ENCODE peak calls at places on chromosomes 6 and 20, in seven cellular contexts. D is lower lobe of right lung, U is thoracic aorta, S is IMR-90, F is left ventricle myocardium inferior, E is transverse colon, B is suprapubic skin. P is an unnamed sample. For H3K27me3, the result is how much of the 10 kb centered on the place peaks cover.

GRCh38 chr20:16459019-16459700 is 114.1 kb downstream of the KIF16B start:
- DNase-seq in D (no peak), U (peak), S (peak), F (no peak), E (no peak), B (no peak), P (no peak)

GRCh38 chr20:5931411-5931810 is 18.9 kb downstream of the TRMT6 start:
- DNase-seq in D (no peak), U (no peak), S (no peak), F (no peak), E (no peak), B (no peak), P (no peak)

GRCh38 chr6:75285156-75285639 is 606 bp upstream of the TMEM30A start:
- DNase-seq in D (no peak), U (no peak), S (no peak), F (no peak), E (no peak), B (no peak), P (peak)

GRCh38 chr6:111817451-111818146 is 55.7 kb downstream of the FYN start:
- DNase-seq in D (no peak), U (no peak), S (no peak), F (no peak), E (no peak), B (no peak), P (no peak)

GRCh38 chr6:168101201-168102092 is 22.4 kb upstream of the FRMD1 start:
- DNase-seq in D (peak), U (no peak), S (no peak), F (peak), E (no peak), B (no peak), P (no peak)

GRCh38 chr6:81997091-81997926 is 244.8 kb upstream of the TENT5A start:
- DNase-seq in D (no peak), U (no peak), S (peak), F (no peak), E (no peak), B (no peak), P (no peak)

GRCh38 chr20:40313730-40314129 is 375.3 kb downstream of the MAFB start:
- DNase-seq in D (no peak), U (no peak), S (no peak), F (no peak), E (no peak), B (no peak), P (no peak)

GRCh38 chr6:70657706-70658105 is 10.0 kb upstream of the SMAP1 start:
- DNase-seq in D (no peak), U (no peak), S (no peak), F (no peak), E (no peak), B (no peak), P (no peak)

GRCh38 chr6:169831450-169832246 is 80.2 kb downstream of the ERMARD start:
- DNase-seq in D (peak), U (no peak), S (peak), F (peak), E (peak), B (peak), P (peak)

GRCh38 chr20:31687777-31688176 is 34.9 kb downstream of the BCL2L1 start:
- DNase-seq in D (no peak), U (no peak), S (no peak), F (no peak), E (no peak), B (no peak), P (no peak)

GRCh38 chr20:62288535-62289105 is 14.2 kb upstream of the ADRM1 start:
- DNase-seq in D (no peak), U (no peak), S (no peak), F (no peak), E (no peak), B (no peak), P (no peak)

GRCh38 chr20:62985089-62985778 is 21.5 kb downstream of the BHLHE23 start:
- DNase-seq in D (no peak), U (no peak), S (no peak), F (peak), E (no peak), B (no peak), P (no peak)

GRCh38 chr20:1269235-1269634 is 3.1 kb downstream of the SNPH start:
- DNase-seq in D (no peak), U (no peak), S (no peak), F (no peak), E (no peak), B (no peak), P (no peak)

GRCh38 chr6:138115877-138116660 is 8.8 kb upstream of the PERP start:
- DNase-seq in D (peak), U (no peak), S (peak), F (no peak), E (peak), B (peak), P (peak)

GRCh38 chr6:75922226-75922625 is 150.2 kb downstream of the IMPG1 start:
- DNase-seq in D (no peak), U (no peak), S (peak), F (no peak), E (no peak), B (no peak), P (no peak)

GRCh38 chr6:31010393-31011060 is at the start of gene MUC22:
- DNase-seq in D (no peak), U (no peak), S (peak), F (no peak), E (no peak), B (peak), P (no peak)

GRCh38 chr6:25404693-25405169 is 125.6 kb downstream of the CARMIL1 start:
- DNase-seq in D (no peak), U (no peak), S (no peak), F (no peak), E (peak), B (no peak), P (peak)

GRCh38 chr6:52670502-52671409 is at the start of gene TMEM14A:
- DNase-seq in D (peak), U (peak), S (peak), F (peak), E (peak), B (peak), P (peak)
- TF ChIP-seq CTCF in D (no peak), U (no peak), S (peak), F (peak), E (no peak), B (no peak), P (no peak)

DNA sequence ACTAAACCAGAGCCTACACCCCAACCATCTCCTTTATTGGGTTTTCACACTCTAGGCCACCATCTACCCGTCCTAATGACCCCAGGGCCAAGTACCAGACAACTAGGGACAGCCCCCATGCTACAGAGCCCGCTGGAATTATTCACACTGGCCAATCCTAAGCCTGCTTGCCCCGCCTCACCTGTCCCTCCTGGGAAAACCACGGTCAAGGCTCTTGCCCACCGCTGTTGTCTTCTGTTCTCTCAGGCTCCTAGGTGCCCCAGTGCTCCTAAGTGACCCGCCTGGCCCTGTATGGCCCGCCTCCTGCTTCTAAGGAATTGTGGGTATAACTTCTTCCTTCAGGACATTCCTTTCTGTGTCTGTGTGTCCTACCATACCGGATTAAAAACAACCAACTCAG is 453.4 kb downstream of the CD83 start:
- DNase-seq in D (no peak), U (no peak), S (no peak), F (no peak), E (no peak), B (no peak), P (no peak)
- H3K27me3 ChIP-seq in D (under half), U (under half), S (under half), F (under half), E (under half), B (under half), P (under half)

GRCh38 chr6:52551483-52552277 is 25.2 kb downstream of the TRAM2 start:
- DNase-seq in D (peak), U (peak), S (peak), F (peak), E (peak), B (no peak), P (no peak)
- TF ChIP-seq CTCF in D (no peak), U (no peak), S (no peak), F (no peak), E (no peak), B (no peak), P (no peak)

GRCh38 chr6:129046526-129046925 is 163.6 kb downstream of the LAMA2 start:
- DNase-seq in D (no peak), U (no peak), S (no peak), F (no peak), E (no peak), B (no peak), P (no peak)
- H3K27me3 ChIP-seq in D (under half), U (under half), S (under half), F (under half), E (under half), B (under half), P (under half)

GRCh38 chr6:2125158-2125557 is 120.2 kb downstream of the GMDS start:
- DNase-seq in D (no peak), U (no peak), S (no peak), F (no peak), E (no peak), B (no peak), P (no peak)
- TF ChIP-seq CTCF in D (no peak), U (no peak), S (no peak), F (no peak), E (no peak), B (no peak), P (no peak)